ENCODE peak calls at places on chromosomes 1 and 21, in five cellular contexts. J is germinal center; X is stimulated activated CD8-positive, alpha-beta memory T cell treated with anti-CD3 and anti-CD28 coated beads, Interleukin-4, amount 100 ng/mL, for 1 hour; V is activated CD4-positive, alpha-beta T cell treated with anti-CD3 and anti-CD28 coated beads for 36 hours; A is AG09309. K is an unnamed sample.
A peak's percentile ranks its signal among the peaks of the same experiment; 100 is the strongest.

GRCh38 chr21:46662765-46663500 is 27.5 kb downstream of the PRMT2 start:
- DNase-seq in J (no peak), X (no peak), V (no peak), A (no peak), K (no peak)

GRCh38 chr21:46369520-46370235 is 45.7 kb downstream of the PCNT start:
- DNase-seq in J (no peak), X (no peak), V (no peak), A (no peak), K (no peak)

GRCh38 chr1:16979475-16980327 is 719 bp downstream of the MFAP2 start:
- DNase-seq in J (no peak), X (no peak), V (no peak), A (no peak), K (no peak)

GRCh38 chr1:214496126-214496525 is 55.3 kb downstream of the PTPN14 start:
- DNase-seq in J (no peak), X (no peak), V (no peak), A (no peak), K (no peak)

GRCh38 chr1:41975121-41975520 is 56.4 kb upstream of the HIVEP3 start:
- DNase-seq in J (no peak), X (no peak), V (no peak), A (no peak), K (no peak)

GRCh38 chr21:37358392-37358791 is 8.2 kb upstream of the DYRK1A start:
- DNase-seq in J (no peak), X (no peak), V (no peak), A (no peak), K (peak; percentile 46)

GRCh38 chr1:201020040-201020591 is 3.4 kb downstream of the KIF21B start:
- DNase-seq in J (peak; percentile 63), X (no peak), V (peak; percentile 73), A (no peak), K (no peak)

GRCh38 chr1:219333626-219334025 is 159.9 kb downstream of the LYPLAL1 start:
- DNase-seq in J (no peak), X (no peak), V (no peak), A (no peak), K (no peak)

GRCh38 chr1:164667010-164667409 is 108.0 kb downstream of the PBX1 start:
- DNase-seq in J (no peak), X (no peak), V (no peak), A (no peak), K (no peak)

GRCh38 chr1:99682291-99682751 is 36.4 kb downstream of the PALMD start:
- DNase-seq in J (no peak), X (no peak), V (no peak), A (no peak), K (no peak)

K was measured in NCI-H510A.